ENCODE peak calls at places on chromosomes 7 and 10, in seven cellular contexts. One of them, this sample, is unnamed. For H3K4me1, the result is how much of the 10 kb centered on the place peaks cover.

GRCh38 chr10:126397166-126397565 is 8.9 kb upstream of the ADAM12 start:
- DNase-seq in cardiac muscle cell: no peak
- DNase-seq in breast epithelium: no peak
- DNase-seq in ovary: no peak
- DNase-seq in psoas muscle: no peak
- DNase-seq in A549: no peak
- DNase-seq in HCT116: no peak
- DNase-seq in this sample: no peak

GRCh38 chr7:572668-573495 is 53.2 kb upstream of the PDGFA start:
- DNase-seq in HCT116: no peak
- DNase-seq in breast epithelium: no peak
- DNase-seq in psoas muscle: no peak
- DNase-seq in A549: no peak
- DNase-seq in ovary: no peak
- DNase-seq in cardiac muscle cell: no peak
- DNase-seq in this sample: no peak

GRCh38 chr10:75508239-75508813 is 76.9 kb downstream of the LRMDA start:
- DNase-seq in HCT116: no peak
- DNase-seq in ovary: no peak
- DNase-seq in A549: no peak
- DNase-seq in breast epithelium: no peak
- DNase-seq in cardiac muscle cell: peak
- DNase-seq in psoas muscle: no peak
- DNase-seq in this sample: no peak

GRCh38 chr7:117872565-117873055 is 631 bp downstream of the CTTNBP2 start:
- DNase-seq in A549: no peak
- DNase-seq in psoas muscle: peak
- DNase-seq in breast epithelium: no peak
- DNase-seq in cardiac muscle cell: peak
- DNase-seq in ovary: peak
- DNase-seq in HCT116: peak
- DNase-seq in this sample: peak

GRCh38 chr7:118029881-118030422 is 154.0 kb upstream of the LSM8 start:
- DNase-seq in HCT116: no peak
- DNase-seq in A549: no peak
- DNase-seq in ovary: no peak
- DNase-seq in cardiac muscle cell: no peak
- DNase-seq in breast epithelium: no peak
- DNase-seq in psoas muscle: no peak
- DNase-seq in this sample: no peak

GRCh38 chr10:86950349-86950748 is 7.1 kb downstream of the MMRN2 start:
- DNase-seq in A549: no peak
- DNase-seq in psoas muscle: no peak
- DNase-seq in ovary: no peak
- DNase-seq in HCT116: no peak
- DNase-seq in cardiac muscle cell: no peak
- DNase-seq in breast epithelium: no peak
- DNase-seq in this sample: peak

GRCh38 chr7:80410081-80410480 is 101.8 kb downstream of the GNAT3 start:
- DNase-seq in HCT116: no peak
- DNase-seq in breast epithelium: no peak
- DNase-seq in ovary: no peak
- DNase-seq in cardiac muscle cell: no peak
- DNase-seq in psoas muscle: no peak
- DNase-seq in A549: no peak
- DNase-seq in this sample: no peak

GRCh38 chr7:44607141-44608068 is 978 bp downstream of the OGDH start:
- DNase-seq in A549: no peak
- DNase-seq in HCT116: no peak
- DNase-seq in cardiac muscle cell: no peak
- DNase-seq in ovary: no peak
- DNase-seq in breast epithelium: no peak
- DNase-seq in psoas muscle: no peak
- DNase-seq in this sample: no peak

GRCh38 chr10:85734791-85735190 is 631.8 kb downstream of the GRID1 start:
- DNase-seq in psoas muscle: no peak
- DNase-seq in ovary: no peak
- DNase-seq in HCT116: no peak
- DNase-seq in breast epithelium: no peak
- DNase-seq in A549: no peak
- DNase-seq in cardiac muscle cell: no peak
- DNase-seq in this sample: no peak

GRCh38 chr10:71053169-71053895 is 159.0 kb upstream of the UNC5B start:
- DNase-seq in HCT116: no peak
- DNase-seq in psoas muscle: no peak
- DNase-seq in breast epithelium: no peak
- DNase-seq in cardiac muscle cell: no peak
- DNase-seq in A549: no peak
- DNase-seq in ovary: no peak
- DNase-seq in this sample: no peak

GRCh38 chr10:74361678-74362077 is 210.7 kb downstream of the ADK start:
- DNase-seq in cardiac muscle cell: no peak
- DNase-seq in HCT116: no peak
- DNase-seq in breast epithelium: no peak
- DNase-seq in psoas muscle: no peak
- DNase-seq in A549: no peak
- DNase-seq in ovary: no peak
- DNase-seq in this sample: no peak

GRCh38 chr10:74365109-74365508 is 214.1 kb downstream of the ADK start:
- DNase-seq in A549: no peak
- DNase-seq in cardiac muscle cell: no peak
- DNase-seq in psoas muscle: no peak
- DNase-seq in breast epithelium: no peak
- DNase-seq in ovary: no peak
- DNase-seq in HCT116: no peak
- DNase-seq in this sample: no peak

DNA sequence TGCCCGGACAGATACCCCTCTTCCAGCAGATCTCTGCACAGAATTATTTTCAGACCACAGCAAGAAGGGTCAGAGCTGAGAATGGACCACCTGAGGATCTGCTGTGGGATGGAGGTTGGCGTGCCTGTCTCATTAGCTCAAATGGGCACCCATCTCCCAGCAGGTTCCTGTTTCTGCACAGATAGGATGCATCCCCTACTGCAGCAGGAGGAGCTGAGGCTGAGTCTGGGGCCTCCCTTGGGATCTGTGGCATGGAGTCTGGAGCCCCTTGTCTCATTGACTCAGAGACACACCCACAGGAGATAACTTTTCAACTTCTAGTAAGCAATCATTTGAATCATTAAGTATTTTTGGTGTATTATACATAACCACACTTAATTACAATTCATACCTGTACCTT is 212.7 kb downstream of the ADK start:
- DNase-seq in HCT116: no peak
- DNase-seq in A549: no peak
- DNase-seq in psoas muscle: no peak
- DNase-seq in breast epithelium: no peak
- DNase-seq in cardiac muscle cell: peak
- DNase-seq in ovary: no peak
- DNase-seq in this sample: no peak
- TF ChIP-seq CTCF in HCT116: no peak
- TF ChIP-seq CTCF in A549: no peak
- TF ChIP-seq CTCF in psoas muscle: no peak
- TF ChIP-seq CTCF in breast epithelium: no peak
- TF ChIP-seq CTCF in cardiac muscle cell: no peak
- TF ChIP-seq CTCF in ovary: no peak
- TF ChIP-seq CTCF in this sample: no peak

DNA sequence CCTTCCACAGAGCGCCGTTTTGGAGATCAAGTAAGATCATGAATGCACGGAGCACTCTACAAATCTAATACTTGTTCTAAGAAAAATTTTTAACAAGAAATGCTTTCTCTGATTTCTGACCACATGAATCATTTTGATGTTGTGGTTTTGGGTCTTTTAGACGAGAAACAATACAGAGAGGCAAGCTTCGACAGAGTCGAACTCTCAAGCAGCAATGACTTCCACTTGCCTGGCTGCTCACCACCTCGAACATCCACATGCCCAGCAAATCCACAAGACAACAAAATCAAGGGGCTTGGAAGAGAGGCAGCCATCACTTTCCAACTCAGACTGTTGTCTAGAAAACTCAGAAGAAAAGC is 69.4 kb upstream of the GSDME start:
- DNase-seq in cardiac muscle cell: no peak
- DNase-seq in ovary: no peak
- DNase-seq in breast epithelium: no peak
- DNase-seq in A549: no peak
- DNase-seq in HCT116: no peak
- DNase-seq in psoas muscle: no peak
- DNase-seq in this sample: no peak
- H3K4me1 ChIP-seq in cardiac muscle cell: half or more
- H3K4me1 ChIP-seq in ovary: under half
- H3K4me1 ChIP-seq in breast epithelium: under half
- H3K4me1 ChIP-seq in A549: half or more
- H3K4me1 ChIP-seq in HCT116: half or more
- H3K4me1 ChIP-seq in psoas muscle: under half
- H3K4me1 ChIP-seq in this sample: half or more

GRCh38 chr7:32244806-32245345 is 174.7 kb upstream of the PDE1C start:
- DNase-seq in HCT116: no peak
- DNase-seq in psoas muscle: no peak
- DNase-seq in A549: no peak
- DNase-seq in cardiac muscle cell: no peak
- DNase-seq in ovary: no peak
- DNase-seq in breast epithelium: no peak
- DNase-seq in this sample: no peak

GRCh38 chr7:32241636-32242035 is 171.4 kb upstream of the PDE1C start:
- DNase-seq in cardiac muscle cell: no peak
- DNase-seq in breast epithelium: no peak
- DNase-seq in ovary: no peak
- DNase-seq in psoas muscle: no peak
- DNase-seq in A549: no peak
- DNase-seq in HCT116: no peak
- DNase-seq in this sample: no peak

GRCh38 chr7:32242436-32242835 is 172.2 kb upstream of the PDE1C start:
- DNase-seq in psoas muscle: no peak
- DNase-seq in A549: no peak
- DNase-seq in breast epithelium: no peak
- DNase-seq in ovary: no peak
- DNase-seq in cardiac muscle cell: no peak
- DNase-seq in HCT116: no peak
- DNase-seq in this sample: no peak

GRCh38 chr7:32239764-32240163 is 169.6 kb upstream of the PDE1C start:
- DNase-seq in ovary: no peak
- DNase-seq in psoas muscle: no peak
- DNase-seq in A549: no peak
- DNase-seq in breast epithelium: no peak
- DNase-seq in cardiac muscle cell: no peak
- DNase-seq in HCT116: no peak
- DNase-seq in this sample: no peak

GRCh38 chr7:32243891-32244290 is 173.7 kb upstream of the PDE1C start:
- DNase-seq in breast epithelium: no peak
- DNase-seq in ovary: no peak
- DNase-seq in A549: no peak
- DNase-seq in psoas muscle: no peak
- DNase-seq in HCT116: no peak
- DNase-seq in cardiac muscle cell: no peak
- DNase-seq in this sample: no peak
- TF ChIP-seq CTCF in breast epithelium: no peak
- TF ChIP-seq CTCF in ovary: no peak
- TF ChIP-seq CTCF in A549: no peak
- TF ChIP-seq CTCF in psoas muscle: no peak
- TF ChIP-seq CTCF in HCT116: no peak
- TF ChIP-seq CTCF in cardiac muscle cell: no peak
- TF ChIP-seq CTCF in this sample: no peak

GRCh38 chr7:5695037-5695708 is 86.3 kb downstream of the RNF216 start:
- DNase-seq in HCT116: no peak
- DNase-seq in breast epithelium: no peak
- DNase-seq in cardiac muscle cell: no peak
- DNase-seq in A549: no peak
- DNase-seq in ovary: no peak
- DNase-seq in psoas muscle: no peak
- DNase-seq in this sample: no peak

GRCh38 chr7:5692845-5693278 is 88.6 kb downstream of the RNF216 start:
- DNase-seq in A549: peak
- DNase-seq in psoas muscle: no peak
- DNase-seq in breast epithelium: no peak
- DNase-seq in ovary: no peak
- DNase-seq in HCT116: no peak
- DNase-seq in cardiac muscle cell: no peak
- DNase-seq in this sample: no peak

GRCh38 chr7:5693529-5693928 is 87.9 kb downstream of the RNF216 start:
- DNase-seq in HCT116: no peak
- DNase-seq in A549: no peak
- DNase-seq in cardiac muscle cell: peak
- DNase-seq in ovary: no peak
- DNase-seq in breast epithelium: no peak
- DNase-seq in psoas muscle: no peak
- DNase-seq in this sample: no peak

GRCh38 chr7:5695709-5696345 is 85.6 kb downstream of the RNF216 start:
- DNase-seq in cardiac muscle cell: no peak
- DNase-seq in breast epithelium: no peak
- DNase-seq in psoas muscle: no peak
- DNase-seq in ovary: peak
- DNase-seq in A549: no peak
- DNase-seq in HCT116: no peak
- DNase-seq in this sample: no peak

GRCh38 chr7:5694221-5694754 is 87.2 kb downstream of the RNF216 start:
- DNase-seq in cardiac muscle cell: no peak
- DNase-seq in psoas muscle: no peak
- DNase-seq in breast epithelium: no peak
- DNase-seq in ovary: no peak
- DNase-seq in HCT116: no peak
- DNase-seq in A549: no peak
- DNase-seq in this sample: no peak
- H3K4me1 ChIP-seq in cardiac muscle cell: half or more
- H3K4me1 ChIP-seq in psoas muscle: half or more
- H3K4me1 ChIP-seq in breast epithelium: under half
- H3K4me1 ChIP-seq in ovary: half or more
- H3K4me1 ChIP-seq in HCT116: under half
- H3K4me1 ChIP-seq in A549: half or more
- H3K4me1 ChIP-seq in this sample: half or more

DNA sequence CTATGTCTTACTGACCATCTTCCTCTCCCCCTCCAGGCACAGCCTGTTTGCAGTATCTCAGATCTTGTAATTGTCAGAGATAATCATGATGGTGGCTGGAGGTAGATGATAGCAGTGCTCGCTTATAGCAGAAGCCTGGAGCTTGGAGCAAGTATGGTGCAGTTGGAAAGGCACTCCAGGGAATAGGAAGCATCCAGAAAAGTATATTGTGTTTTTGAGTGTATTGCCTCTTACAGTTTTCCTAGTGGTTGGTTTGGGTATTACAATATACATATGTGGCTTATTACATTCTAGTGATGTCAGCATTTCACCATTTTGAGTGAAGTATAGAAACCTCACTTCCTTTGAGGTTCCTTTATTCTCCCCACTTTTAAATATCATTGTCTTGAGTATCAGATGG is 101.5 kb downstream of the STK31 start:
- DNase-seq in ovary: no peak
- DNase-seq in A549: no peak
- DNase-seq in cardiac muscle cell: no peak
- DNase-seq in HCT116: peak
- DNase-seq in breast epithelium: no peak
- DNase-seq in psoas muscle: no peak
- DNase-seq in this sample: no peak
- TF ChIP-seq CTCF in ovary: no peak
- TF ChIP-seq CTCF in A549: no peak
- TF ChIP-seq CTCF in cardiac muscle cell: peak
- TF ChIP-seq CTCF in HCT116: no peak
- TF ChIP-seq CTCF in breast epithelium: no peak
- TF ChIP-seq CTCF in psoas muscle: peak
- TF ChIP-seq CTCF in this sample: no peak

GRCh38 chr10:119284679-119285096 is 77.3 kb downstream of the GRK5 start:
- DNase-seq in breast epithelium: no peak
- DNase-seq in A549: no peak
- DNase-seq in ovary: no peak
- DNase-seq in psoas muscle: peak
- DNase-seq in HCT116: no peak
- DNase-seq in cardiac muscle cell: peak
- DNase-seq in this sample: no peak
- H3K4me1 ChIP-seq in breast epithelium: under half
- H3K4me1 ChIP-seq in A549: under half
- H3K4me1 ChIP-seq in ovary: half or more
- H3K4me1 ChIP-seq in psoas muscle: half or more
- H3K4me1 ChIP-seq in HCT116: under half
- H3K4me1 ChIP-seq in cardiac muscle cell: under half
- H3K4me1 ChIP-seq in this sample: half or more

GRCh38 chr10:129888784-129889616 is 75.1 kb downstream of the EBF3 start:
- DNase-seq in HCT116: no peak
- DNase-seq in cardiac muscle cell: peak
- DNase-seq in ovary: no peak
- DNase-seq in breast epithelium: no peak
- DNase-seq in A549: peak
- DNase-seq in psoas muscle: peak
- DNase-seq in this sample: peak
- TF ChIP-seq CTCF in HCT116: peak
- TF ChIP-seq CTCF in cardiac muscle cell: peak
- TF ChIP-seq CTCF in ovary: no peak
- TF ChIP-seq CTCF in breast epithelium: no peak
- TF ChIP-seq CTCF in A549: peak
- TF ChIP-seq CTCF in psoas muscle: peak
- TF ChIP-seq CTCF in this sample: no peak

This sample was measured in suprapubic skin.